ENCODE peak calls at places on chromosomes 13 and 19, in six cellular contexts. One of them, this sample, is unnamed.

GRCh38 chr13:78618411-78618810 is 15.1 kb upstream of the POU4F1 start:
- DNase-seq in endothelial cell: no peak
- DNase-seq in pancreas: no peak
- DNase-seq in mammary epithelial cell: no peak
- DNase-seq in progenitor cell of endocrine pancreas: no peak
- DNase-seq in Calu3: no peak
- DNase-seq in this sample: no peak

GRCh38 chr13:45847554-45848224 is 3.9 kb downstream of the SIAH3 start:
- DNase-seq in endothelial cell: no peak
- DNase-seq in pancreas: no peak
- DNase-seq in mammary epithelial cell: no peak
- DNase-seq in progenitor cell of endocrine pancreas: no peak
- DNase-seq in Calu3: peak
- DNase-seq in this sample: no peak

GRCh38 chr13:95956589-95957148 is 96.5 kb downstream of the UGGT2 start:
- DNase-seq in endothelial cell: no peak
- DNase-seq in pancreas: no peak
- DNase-seq in mammary epithelial cell: peak
- DNase-seq in progenitor cell of endocrine pancreas: no peak
- DNase-seq in Calu3: no peak
- DNase-seq in this sample: no peak

GRCh38 chr13:75153386-75153785 is 328.6 kb downstream of the TBC1D4 start:
- DNase-seq in endothelial cell: no peak
- DNase-seq in pancreas: no peak
- DNase-seq in mammary epithelial cell: no peak
- DNase-seq in progenitor cell of endocrine pancreas: no peak
- DNase-seq in Calu3: no peak
- DNase-seq in this sample: no peak

GRCh38 chr13:106867249-106867648 is 299.3 kb upstream of the ARGLU1 start:
- DNase-seq in endothelial cell: no peak
- DNase-seq in pancreas: no peak
- DNase-seq in mammary epithelial cell: peak
- DNase-seq in progenitor cell of endocrine pancreas: no peak
- DNase-seq in Calu3: no peak
- DNase-seq in this sample: no peak

GRCh38 chr13:105291987-105292386 is 1243.5 kb downstream of the EFNB2 start:
- DNase-seq in endothelial cell: no peak
- DNase-seq in pancreas: no peak
- DNase-seq in mammary epithelial cell: no peak
- DNase-seq in progenitor cell of endocrine pancreas: no peak
- DNase-seq in Calu3: no peak
- DNase-seq in this sample: no peak

GRCh38 chr13:44181938-44182337 is 191.7 kb upstream of the SERP2 start:
- DNase-seq in endothelial cell: no peak
- DNase-seq in pancreas: no peak
- DNase-seq in mammary epithelial cell: peak
- DNase-seq in progenitor cell of endocrine pancreas: no peak
- DNase-seq in Calu3: no peak
- DNase-seq in this sample: no peak

GRCh38 chr19:18596752-18597157 is 8.2 kb downstream of the REX1BD start:
- DNase-seq in endothelial cell: no peak
- DNase-seq in pancreas: peak
- DNase-seq in mammary epithelial cell: no peak
- DNase-seq in progenitor cell of endocrine pancreas: no peak
- DNase-seq in Calu3: peak
- DNase-seq in this sample: no peak

GRCh38 chr13:76878043-76878442 is 8.2 kb downstream of the KCTD12 start:
- DNase-seq in endothelial cell: no peak
- DNase-seq in pancreas: no peak
- DNase-seq in mammary epithelial cell: no peak
- DNase-seq in progenitor cell of endocrine pancreas: no peak
- DNase-seq in Calu3: no peak
- DNase-seq in this sample: no peak

GRCh38 chr13:110483386-110483785 is 78.1 kb downstream of the RAB20 start:
- DNase-seq in endothelial cell: no peak
- DNase-seq in pancreas: no peak
- DNase-seq in mammary epithelial cell: no peak
- DNase-seq in progenitor cell of endocrine pancreas: no peak
- DNase-seq in Calu3: no peak
- DNase-seq in this sample: no peak

GRCh38 chr13:114226699-114227323 is 7.9 kb upstream of the CDC16 start:
- DNase-seq in endothelial cell: peak
- DNase-seq in pancreas: peak
- DNase-seq in mammary epithelial cell: peak
- DNase-seq in progenitor cell of endocrine pancreas: peak
- DNase-seq in Calu3: peak
- DNase-seq in this sample: peak

GRCh38 chr13:113977976-113978375 is 4.1 kb upstream of the C13orf46 start:
- DNase-seq in endothelial cell: no peak
- DNase-seq in pancreas: peak
- DNase-seq in mammary epithelial cell: no peak
- DNase-seq in progenitor cell of endocrine pancreas: no peak
- DNase-seq in Calu3: no peak
- DNase-seq in this sample: no peak

GRCh38 chr19:35731353-35731752 is 10.9 kb downstream of the IGFLR1 start:
- DNase-seq in endothelial cell: no peak
- DNase-seq in pancreas: peak
- DNase-seq in mammary epithelial cell: peak
- DNase-seq in progenitor cell of endocrine pancreas: no peak
- DNase-seq in Calu3: no peak
- DNase-seq in this sample: no peak

GRCh38 chr13:110447058-110447511 is 114.4 kb downstream of the RAB20 start:
- DNase-seq in endothelial cell: no peak
- DNase-seq in pancreas: no peak
- DNase-seq in mammary epithelial cell: no peak
- DNase-seq in progenitor cell of endocrine pancreas: no peak
- DNase-seq in Calu3: no peak
- DNase-seq in this sample: no peak

GRCh38 chr13:26688286-26688685 is 72.3 kb downstream of the GPR12 start:
- DNase-seq in endothelial cell: no peak
- DNase-seq in pancreas: no peak
- DNase-seq in mammary epithelial cell: no peak
- DNase-seq in progenitor cell of endocrine pancreas: no peak
- DNase-seq in Calu3: no peak
- DNase-seq in this sample: no peak

GRCh38 chr13:35855531-35856019 is 275.6 kb downstream of the DCLK1 start:
- DNase-seq in endothelial cell: no peak
- DNase-seq in pancreas: no peak
- DNase-seq in mammary epithelial cell: peak
- DNase-seq in progenitor cell of endocrine pancreas: no peak
- DNase-seq in Calu3: peak
- DNase-seq in this sample: no peak

GRCh38 chr13:23985060-23985459 is 87.8 kb upstream of the C1QTNF9B start:
- DNase-seq in endothelial cell: no peak
- DNase-seq in pancreas: no peak
- DNase-seq in mammary epithelial cell: peak
- DNase-seq in progenitor cell of endocrine pancreas: no peak
- DNase-seq in Calu3: no peak
- DNase-seq in this sample: no peak

GRCh38 chr13:113406321-113407102 is 42.6 kb upstream of the GRTP1 start:
- DNase-seq in endothelial cell: no peak
- DNase-seq in pancreas: peak
- DNase-seq in mammary epithelial cell: no peak
- DNase-seq in progenitor cell of endocrine pancreas: no peak
- DNase-seq in Calu3: no peak
- DNase-seq in this sample: peak

GRCh38 chr19:21474671-21475181 is 30.7 kb upstream of the ZNF429 start:
- DNase-seq in endothelial cell: peak
- DNase-seq in pancreas: peak
- DNase-seq in mammary epithelial cell: peak
- DNase-seq in progenitor cell of endocrine pancreas: peak
- DNase-seq in Calu3: no peak
- DNase-seq in this sample: peak

DNA sequence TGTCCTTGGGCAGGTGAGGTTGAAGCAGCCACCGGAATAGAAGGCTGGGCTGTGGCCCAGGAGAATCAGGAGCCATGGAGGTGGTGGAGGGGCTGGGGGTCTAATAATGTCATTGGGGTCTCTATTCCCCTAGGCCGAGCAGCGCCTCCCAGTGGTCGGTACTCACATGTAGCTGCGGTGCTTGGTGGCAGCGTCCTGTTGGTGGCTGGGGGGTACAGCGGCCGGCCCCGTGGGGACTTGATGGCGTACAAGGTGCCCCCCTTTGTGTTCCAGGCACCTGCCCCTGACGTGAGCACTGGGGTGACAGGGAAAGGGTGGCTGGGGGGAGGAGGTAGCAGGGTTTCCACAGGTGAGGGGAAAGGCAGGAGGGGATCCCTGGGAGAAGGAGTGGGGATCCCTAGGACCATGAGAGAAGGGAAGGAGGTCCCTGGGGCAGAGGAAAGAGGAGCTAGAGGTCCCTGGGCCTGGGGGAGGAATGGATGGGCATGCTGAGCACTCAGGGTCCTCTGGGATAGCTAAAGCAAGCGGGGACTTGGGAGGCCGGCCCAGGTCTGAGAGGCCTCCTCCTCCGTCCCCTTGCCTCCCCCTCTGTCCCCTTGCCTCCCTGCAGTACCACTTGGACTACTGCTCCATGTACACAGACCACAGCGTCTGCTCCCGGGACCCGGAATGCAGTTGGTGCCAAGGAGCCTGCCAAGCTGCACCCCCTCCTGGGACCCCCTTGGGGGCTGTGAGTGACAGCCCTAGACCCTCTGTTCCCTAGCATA is 18.1 kb downstream of the MEGF8 start:
- DNase-seq in endothelial cell: peak
- DNase-seq in pancreas: peak
- DNase-seq in mammary epithelial cell: no peak
- DNase-seq in progenitor cell of endocrine pancreas: no peak
- DNase-seq in Calu3: no peak
- DNase-seq in this sample: no peak
- TF ChIP-seq CTCF in endothelial cell: peak
- TF ChIP-seq CTCF in pancreas: no peak
- TF ChIP-seq CTCF in mammary epithelial cell: no peak
- TF ChIP-seq CTCF in progenitor cell of endocrine pancreas: peak
- TF ChIP-seq CTCF in Calu3: peak
- TF ChIP-seq CTCF in this sample: peak

DNA sequence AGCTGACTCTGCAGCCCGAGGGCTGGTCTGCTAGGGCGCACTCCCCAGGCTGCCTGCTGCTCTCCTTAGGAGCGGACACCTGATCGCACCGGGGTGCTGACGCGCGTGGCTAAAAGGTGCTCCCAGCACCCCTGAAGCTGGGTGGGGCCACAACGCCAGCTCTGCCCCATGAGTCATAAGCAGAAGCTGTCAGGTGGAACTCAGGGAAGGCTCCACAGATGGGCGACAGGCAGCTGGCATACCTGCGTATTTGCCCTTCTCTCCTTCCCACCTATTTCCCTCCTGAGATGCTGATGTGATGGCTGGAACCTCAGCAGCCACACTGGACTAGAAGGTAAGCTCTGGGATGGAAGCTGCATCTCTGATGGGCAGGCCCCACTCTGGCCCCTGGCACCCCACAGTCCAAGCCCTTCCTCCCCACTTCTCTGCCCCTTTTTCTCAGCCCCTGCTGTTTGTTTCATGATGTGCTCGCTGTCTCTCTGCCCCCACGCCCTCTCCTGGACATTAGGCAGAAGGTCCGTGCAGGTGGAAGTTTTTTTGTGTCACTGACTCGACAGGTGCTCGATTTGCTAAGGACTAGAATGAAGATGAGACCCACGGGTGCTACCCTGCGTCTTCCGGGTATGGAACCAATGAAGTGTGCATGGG is 30.3 kb upstream of the CACTIN start:
- DNase-seq in endothelial cell: no peak
- DNase-seq in pancreas: no peak
- DNase-seq in mammary epithelial cell: peak
- DNase-seq in progenitor cell of endocrine pancreas: no peak
- DNase-seq in Calu3: no peak
- DNase-seq in this sample: no peak
- TF ChIP-seq CTCF in endothelial cell: no peak
- TF ChIP-seq CTCF in pancreas: no peak
- TF ChIP-seq CTCF in mammary epithelial cell: no peak
- TF ChIP-seq CTCF in progenitor cell of endocrine pancreas: no peak
- TF ChIP-seq CTCF in Calu3: no peak
- TF ChIP-seq CTCF in this sample: no peak

GRCh38 chr19:5996102-5996501 is 18.2 kb upstream of the RANBP3 start:
- DNase-seq in endothelial cell: no peak
- DNase-seq in pancreas: no peak
- DNase-seq in mammary epithelial cell: no peak
- DNase-seq in progenitor cell of endocrine pancreas: no peak
- DNase-seq in Calu3: no peak
- DNase-seq in this sample: no peak

GRCh38 chr19:5996598-5997320 is 18.8 kb upstream of the RANBP3 start:
- DNase-seq in endothelial cell: no peak
- DNase-seq in pancreas: no peak
- DNase-seq in mammary epithelial cell: no peak
- DNase-seq in progenitor cell of endocrine pancreas: no peak
- DNase-seq in Calu3: no peak
- DNase-seq in this sample: no peak

GRCh38 chr19:5995606-5996005 is 17.7 kb upstream of the RANBP3 start:
- DNase-seq in endothelial cell: no peak
- DNase-seq in pancreas: no peak
- DNase-seq in mammary epithelial cell: no peak
- DNase-seq in progenitor cell of endocrine pancreas: no peak
- DNase-seq in Calu3: no peak
- DNase-seq in this sample: no peak

GRCh38 chr19:5999693-6000092 is 21.8 kb upstream of the RANBP3 start:
- DNase-seq in endothelial cell: no peak
- DNase-seq in pancreas: no peak
- DNase-seq in mammary epithelial cell: no peak
- DNase-seq in progenitor cell of endocrine pancreas: no peak
- DNase-seq in Calu3: no peak
- DNase-seq in this sample: no peak

DNA sequence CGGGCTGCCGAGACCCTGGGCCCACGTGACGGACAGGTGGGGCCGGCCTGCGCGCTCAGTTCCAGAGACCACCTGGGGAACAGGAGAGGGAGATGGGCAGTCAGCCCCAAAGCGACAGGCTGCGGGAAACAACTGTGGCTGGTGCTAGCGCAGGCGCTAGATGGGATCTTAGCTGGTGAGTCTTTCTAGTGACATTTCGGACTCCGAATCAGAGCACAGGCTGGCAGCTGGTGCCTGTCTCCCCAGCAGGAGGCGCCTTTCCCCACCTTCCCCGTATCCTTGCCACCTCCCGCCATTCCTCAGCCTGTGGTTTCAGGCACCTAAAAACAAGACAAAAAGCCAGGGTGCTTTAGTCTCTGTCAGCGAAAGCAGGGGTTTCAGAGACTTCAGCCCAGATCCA is 19.4 kb upstream of the RANBP3 start:
- DNase-seq in endothelial cell: peak
- DNase-seq in pancreas: no peak
- DNase-seq in mammary epithelial cell: no peak
- DNase-seq in progenitor cell of endocrine pancreas: no peak
- DNase-seq in Calu3: no peak
- DNase-seq in this sample: no peak
- TF ChIP-seq CTCF in endothelial cell: peak
- TF ChIP-seq CTCF in pancreas: no peak
- TF ChIP-seq CTCF in mammary epithelial cell: peak
- TF ChIP-seq CTCF in progenitor cell of endocrine pancreas: peak
- TF ChIP-seq CTCF in Calu3: no peak
- TF ChIP-seq CTCF in this sample: peak

GRCh38 chr19:40611900-40612698 is 10.9 kb downstream of the LTBP4 start:
- DNase-seq in endothelial cell: no peak
- DNase-seq in pancreas: peak
- DNase-seq in mammary epithelial cell: no peak
- DNase-seq in progenitor cell of endocrine pancreas: no peak
- DNase-seq in Calu3: no peak
- DNase-seq in this sample: no peak
- TF ChIP-seq CTCF in endothelial cell: no peak
- TF ChIP-seq CTCF in pancreas: no peak
- TF ChIP-seq CTCF in mammary epithelial cell: no peak
- TF ChIP-seq CTCF in progenitor cell of endocrine pancreas: no peak
- TF ChIP-seq CTCF in Calu3: no peak
- TF ChIP-seq CTCF in this sample: no peak

This sample was measured in type B pancreatic cell.